ENCODE peak calls at places on chromosomes 4 and X, in eight cellular contexts. One of them, this sample, is unnamed.

GRCh38 chr4:157984285-157984911 is 188.4 kb downstream of the GASK1B start:
- DNase-seq in SK-N-MC: no peak
- DNase-seq in CD8-positive, alpha-beta T cell: no peak
- DNase-seq in OCI-LY7: no peak
- DNase-seq in neural progenitor cell: no peak
- DNase-seq in aorta: no peak
- DNase-seq in psoas muscle: no peak
- DNase-seq in HCT116: no peak
- DNase-seq in this sample: no peak

GRCh38 chrX:16653424-16653823 is 3.5 kb downstream of the S100G start:
- DNase-seq in HCT116: no peak
- DNase-seq in psoas muscle: no peak
- DNase-seq in CD8-positive, alpha-beta T cell: no peak
- DNase-seq in neural progenitor cell: no peak
- DNase-seq in SK-N-MC: no peak
- DNase-seq in aorta: no peak
- DNase-seq in OCI-LY7: no peak
- DNase-seq in this sample: no peak

GRCh38 chrX:13939741-13940597 is 89.7 kb downstream of the GEMIN8 start:
- DNase-seq in OCI-LY7: no peak
- DNase-seq in neural progenitor cell: peak
- DNase-seq in HCT116: no peak
- DNase-seq in psoas muscle: no peak
- DNase-seq in CD8-positive, alpha-beta T cell: no peak
- DNase-seq in aorta: no peak
- DNase-seq in SK-N-MC: no peak
- DNase-seq in this sample: no peak

GRCh38 chrX:107228486-107228819 is 22.0 kb downstream of the DNAAF6 start:
- DNase-seq in HCT116: no peak
- DNase-seq in OCI-LY7: no peak
- DNase-seq in SK-N-MC: no peak
- DNase-seq in aorta: no peak
- DNase-seq in neural progenitor cell: no peak
- DNase-seq in CD8-positive, alpha-beta T cell: no peak
- DNase-seq in psoas muscle: no peak
- DNase-seq in this sample: no peak

GRCh38 chr4:82802906-82803305 is 4.3 kb upstream of the SCD5 start:
- DNase-seq in SK-N-MC: no peak
- DNase-seq in psoas muscle: no peak
- DNase-seq in HCT116: no peak
- DNase-seq in aorta: no peak
- DNase-seq in neural progenitor cell: no peak
- DNase-seq in OCI-LY7: no peak
- DNase-seq in CD8-positive, alpha-beta T cell: no peak
- DNase-seq in this sample: no peak

GRCh38 chrX:47366051-47366722 is 4.2 kb upstream of the ZNF157 start:
- DNase-seq in neural progenitor cell: peak
- DNase-seq in SK-N-MC: no peak
- DNase-seq in aorta: peak
- DNase-seq in OCI-LY7: peak
- DNase-seq in psoas muscle: peak
- DNase-seq in HCT116: no peak
- DNase-seq in CD8-positive, alpha-beta T cell: peak
- DNase-seq in this sample: peak

GRCh38 chr4:183905593-183906485 is 732 bp downstream of the STOX2 start:
- DNase-seq in SK-N-MC: no peak
- DNase-seq in psoas muscle: peak
- DNase-seq in CD8-positive, alpha-beta T cell: no peak
- DNase-seq in OCI-LY7: no peak
- DNase-seq in aorta: peak
- DNase-seq in neural progenitor cell: peak
- DNase-seq in HCT116: no peak
- DNase-seq in this sample: peak

GRCh38 chrX:44874481-44875184 is 1.6 kb downstream of the KDM6A start:
- DNase-seq in HCT116: no peak
- DNase-seq in CD8-positive, alpha-beta T cell: no peak
- DNase-seq in aorta: no peak
- DNase-seq in SK-N-MC: no peak
- DNase-seq in neural progenitor cell: peak
- DNase-seq in OCI-LY7: peak
- DNase-seq in psoas muscle: no peak
- DNase-seq in this sample: no peak

GRCh38 chrX:11420851-11421250 is 127.6 kb downstream of the AMELX start:
- DNase-seq in aorta: no peak
- DNase-seq in SK-N-MC: no peak
- DNase-seq in neural progenitor cell: no peak
- DNase-seq in psoas muscle: no peak
- DNase-seq in OCI-LY7: no peak
- DNase-seq in HCT116: no peak
- DNase-seq in CD8-positive, alpha-beta T cell: no peak
- DNase-seq in this sample: no peak

GRCh38 chr4:17544205-17544604 is 29.2 kb downstream of the CLRN2 start:
- DNase-seq in SK-N-MC: no peak
- DNase-seq in HCT116: no peak
- DNase-seq in aorta: no peak
- DNase-seq in psoas muscle: no peak
- DNase-seq in CD8-positive, alpha-beta T cell: no peak
- DNase-seq in OCI-LY7: no peak
- DNase-seq in neural progenitor cell: no peak
- DNase-seq in this sample: peak

GRCh38 chr4:105686571-105686970 is 21.9 kb downstream of the INTS12 start:
- DNase-seq in SK-N-MC: no peak
- DNase-seq in OCI-LY7: no peak
- DNase-seq in HCT116: no peak
- DNase-seq in aorta: no peak
- DNase-seq in neural progenitor cell: no peak
- DNase-seq in psoas muscle: no peak
- DNase-seq in CD8-positive, alpha-beta T cell: no peak
- DNase-seq in this sample: no peak

GRCh38 chr4:167873536-167873935 is 218.8 kb upstream of the ANXA10 start:
- DNase-seq in psoas muscle: no peak
- DNase-seq in CD8-positive, alpha-beta T cell: no peak
- DNase-seq in aorta: no peak
- DNase-seq in neural progenitor cell: no peak
- DNase-seq in OCI-LY7: no peak
- DNase-seq in SK-N-MC: no peak
- DNase-seq in HCT116: no peak
- DNase-seq in this sample: no peak

GRCh38 chr4:41148292-41148691 is 66.0 kb downstream of the APBB2 start:
- DNase-seq in HCT116: no peak
- DNase-seq in CD8-positive, alpha-beta T cell: no peak
- DNase-seq in OCI-LY7: no peak
- DNase-seq in neural progenitor cell: no peak
- DNase-seq in aorta: no peak
- DNase-seq in SK-N-MC: no peak
- DNase-seq in psoas muscle: no peak
- DNase-seq in this sample: no peak

GRCh38 chr4:41145571-41146078 is 68.7 kb downstream of the APBB2 start:
- DNase-seq in psoas muscle: no peak
- DNase-seq in OCI-LY7: peak
- DNase-seq in HCT116: no peak
- DNase-seq in CD8-positive, alpha-beta T cell: no peak
- DNase-seq in SK-N-MC: no peak
- DNase-seq in neural progenitor cell: peak
- DNase-seq in aorta: no peak
- DNase-seq in this sample: no peak

GRCh38 chr4:41146196-41146595 is 68.1 kb downstream of the APBB2 start:
- DNase-seq in aorta: no peak
- DNase-seq in OCI-LY7: no peak
- DNase-seq in SK-N-MC: no peak
- DNase-seq in HCT116: no peak
- DNase-seq in neural progenitor cell: no peak
- DNase-seq in CD8-positive, alpha-beta T cell: no peak
- DNase-seq in psoas muscle: no peak
- DNase-seq in this sample: no peak

GRCh38 chr4:41144812-41145211 is 69.5 kb downstream of the APBB2 start:
- DNase-seq in CD8-positive, alpha-beta T cell: no peak
- DNase-seq in OCI-LY7: no peak
- DNase-seq in SK-N-MC: no peak
- DNase-seq in HCT116: no peak
- DNase-seq in aorta: no peak
- DNase-seq in neural progenitor cell: no peak
- DNase-seq in psoas muscle: no peak
- DNase-seq in this sample: no peak

DNA sequence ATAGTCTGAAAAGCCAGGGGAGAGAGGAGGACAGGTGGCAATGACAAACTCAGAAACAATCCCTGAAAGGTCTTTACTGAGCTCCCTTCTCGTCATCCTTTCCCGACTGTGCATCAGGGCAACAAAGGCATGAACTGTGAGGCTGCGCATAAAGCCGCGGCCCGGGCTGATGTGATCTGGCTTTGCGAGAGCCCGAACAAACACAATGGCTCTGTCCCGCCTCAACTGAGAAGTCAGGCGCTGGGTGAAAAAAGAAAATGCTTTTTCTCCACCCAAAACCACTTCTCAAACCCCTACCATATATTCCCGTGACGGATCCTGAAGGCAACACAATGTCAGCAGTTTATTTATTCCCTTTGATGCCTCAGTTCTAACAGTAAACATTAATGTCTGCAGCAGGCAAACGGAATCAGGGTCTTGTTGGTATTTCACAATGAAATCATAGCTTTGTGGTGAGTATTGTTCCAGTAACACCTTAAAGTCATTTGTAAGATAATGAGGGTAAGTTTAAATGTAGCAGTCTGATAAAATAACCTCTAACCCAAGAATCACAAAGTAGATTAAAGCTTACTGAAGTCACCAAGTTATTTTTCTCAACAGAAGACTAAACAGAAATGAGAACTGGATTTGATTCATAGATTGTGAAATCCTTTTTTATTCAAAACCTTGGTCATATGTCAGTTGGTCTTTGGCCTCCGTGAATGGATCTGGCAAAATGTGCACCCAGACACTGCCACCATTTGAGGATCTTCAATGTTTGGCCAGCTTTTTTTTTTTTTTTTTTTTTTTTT is 67.4 kb downstream of the APBB2 start:
- DNase-seq in psoas muscle: peak
- DNase-seq in neural progenitor cell: peak
- DNase-seq in OCI-LY7: no peak
- DNase-seq in CD8-positive, alpha-beta T cell: no peak
- DNase-seq in SK-N-MC: no peak
- DNase-seq in HCT116: no peak
- DNase-seq in aorta: peak
- DNase-seq in this sample: peak
- H3K27ac ChIP-seq in psoas muscle: peak
- H3K27ac ChIP-seq in neural progenitor cell: peak
- H3K27ac ChIP-seq in OCI-LY7: no peak
- H3K27ac ChIP-seq in CD8-positive, alpha-beta T cell: no peak
- H3K27ac ChIP-seq in SK-N-MC: no peak
- H3K27ac ChIP-seq in HCT116: peak
- H3K27ac ChIP-seq in aorta: peak
- H3K27ac ChIP-seq in this sample: peak

GRCh38 chrX:78769933-78770332 is 22.4 kb downstream of the LPAR4 start:
- DNase-seq in SK-N-MC: no peak
- DNase-seq in aorta: no peak
- DNase-seq in HCT116: no peak
- DNase-seq in neural progenitor cell: peak
- DNase-seq in OCI-LY7: no peak
- DNase-seq in psoas muscle: no peak
- DNase-seq in CD8-positive, alpha-beta T cell: no peak
- DNase-seq in this sample: no peak
- H3K27ac ChIP-seq in SK-N-MC: no peak
- H3K27ac ChIP-seq in aorta: no peak
- H3K27ac ChIP-seq in HCT116: no peak
- H3K27ac ChIP-seq in neural progenitor cell: peak
- H3K27ac ChIP-seq in OCI-LY7: no peak
- H3K27ac ChIP-seq in psoas muscle: no peak
- H3K27ac ChIP-seq in CD8-positive, alpha-beta T cell: no peak
- H3K27ac ChIP-seq in this sample: no peak

DNA sequence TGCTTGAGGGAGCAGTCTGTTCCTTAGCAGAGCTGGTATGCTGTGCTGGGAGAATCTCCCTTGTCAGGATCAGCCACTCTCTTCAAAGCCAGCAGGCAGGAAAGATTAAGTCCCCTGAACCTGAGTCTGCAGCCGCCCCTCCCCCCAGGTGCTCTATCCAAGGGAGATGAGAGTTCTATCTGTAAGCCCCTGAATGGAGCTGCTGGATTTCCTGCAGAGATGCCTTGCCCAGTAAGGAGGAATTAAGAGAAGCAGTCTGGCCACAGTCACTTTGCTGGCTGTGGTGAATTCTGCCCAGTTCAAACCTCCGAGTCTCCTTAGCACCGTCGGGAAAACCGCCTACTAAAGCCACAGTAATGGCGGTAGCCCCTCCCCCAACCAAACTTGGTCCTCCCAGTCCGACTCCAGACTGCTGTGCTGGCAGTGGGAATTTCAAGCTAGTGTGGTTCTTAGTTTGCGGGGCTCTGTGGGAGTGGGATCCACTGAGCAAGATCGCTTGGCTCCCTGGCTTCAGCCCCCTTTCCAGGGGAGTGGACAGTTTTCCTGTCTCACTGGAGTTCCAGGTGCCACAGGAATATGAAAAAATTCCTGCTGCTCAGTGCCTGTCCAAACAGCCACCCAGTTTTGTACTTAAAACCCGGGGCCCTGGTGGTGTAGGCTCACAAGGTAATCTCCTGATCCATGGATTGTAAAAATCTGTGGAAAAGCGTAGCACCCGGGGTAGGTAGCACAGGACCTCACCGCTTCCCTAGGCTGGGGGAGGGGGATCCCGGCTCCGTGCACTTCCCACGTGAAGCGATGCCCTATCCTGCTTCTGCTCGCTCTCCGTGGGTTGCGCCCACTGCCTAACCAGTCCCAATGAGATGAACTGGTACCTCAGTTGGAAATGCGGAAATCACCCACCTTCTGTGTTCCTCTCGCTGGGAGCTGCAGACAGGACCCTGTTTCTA is 38.0 kb downstream of the RAB28 start:
- DNase-seq in psoas muscle: no peak
- DNase-seq in HCT116: no peak
- DNase-seq in aorta: no peak
- DNase-seq in neural progenitor cell: peak
- DNase-seq in CD8-positive, alpha-beta T cell: no peak
- DNase-seq in OCI-LY7: no peak
- DNase-seq in SK-N-MC: no peak
- DNase-seq in this sample: no peak
- H3K27ac ChIP-seq in psoas muscle: no peak
- H3K27ac ChIP-seq in HCT116: no peak
- H3K27ac ChIP-seq in aorta: no peak
- H3K27ac ChIP-seq in neural progenitor cell: peak
- H3K27ac ChIP-seq in CD8-positive, alpha-beta T cell: no peak
- H3K27ac ChIP-seq in OCI-LY7: no peak
- H3K27ac ChIP-seq in SK-N-MC: no peak
- H3K27ac ChIP-seq in this sample: no peak

DNA sequence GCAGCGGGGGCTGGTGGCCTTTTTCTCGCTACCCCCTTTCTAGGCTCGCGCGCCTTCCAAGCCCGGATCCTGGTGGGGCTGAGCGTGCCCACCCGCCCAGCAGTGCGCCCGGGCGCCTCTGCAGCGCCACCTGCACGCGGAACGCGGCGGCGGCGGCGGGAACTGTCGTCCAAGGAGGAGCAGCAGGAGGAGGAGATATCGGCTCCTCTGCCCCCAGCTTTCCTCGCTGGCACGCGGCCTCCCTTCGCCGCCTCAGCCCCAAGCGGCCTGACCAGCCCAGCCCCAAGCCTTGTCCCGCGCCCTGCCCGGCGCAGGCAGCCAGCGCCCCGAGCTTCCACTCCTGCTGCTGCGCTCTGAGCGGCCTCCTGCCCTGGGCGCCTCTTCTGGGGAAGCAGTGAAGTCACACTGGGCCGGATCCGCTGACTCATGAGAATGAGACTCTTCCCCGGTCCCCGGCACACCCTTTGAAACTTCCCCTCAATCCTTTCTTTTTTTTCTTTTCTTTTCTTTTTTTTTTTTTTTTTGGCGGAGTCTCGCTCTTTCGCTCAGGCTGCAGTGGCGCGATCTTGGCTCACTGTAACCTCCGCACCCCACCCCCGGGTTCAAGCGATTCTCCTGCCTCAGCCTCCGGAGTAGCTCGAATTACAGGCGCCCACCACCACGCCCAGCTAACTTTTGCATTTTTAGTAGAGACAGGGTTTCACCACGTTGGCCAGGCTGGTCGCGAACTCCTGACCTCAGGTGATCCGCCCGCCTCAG is 10.6 kb upstream of the ELF4 start:
- DNase-seq in psoas muscle: peak
- DNase-seq in CD8-positive, alpha-beta T cell: peak
- DNase-seq in OCI-LY7: peak
- DNase-seq in SK-N-MC: peak
- DNase-seq in aorta: peak
- DNase-seq in HCT116: no peak
- DNase-seq in neural progenitor cell: peak
- DNase-seq in this sample: no peak
- H3K27ac ChIP-seq in psoas muscle: peak
- H3K27ac ChIP-seq in CD8-positive, alpha-beta T cell: no peak
- H3K27ac ChIP-seq in OCI-LY7: no peak
- H3K27ac ChIP-seq in SK-N-MC: peak
- H3K27ac ChIP-seq in aorta: no peak
- H3K27ac ChIP-seq in HCT116: peak
- H3K27ac ChIP-seq in neural progenitor cell: no peak
- H3K27ac ChIP-seq in this sample: no peak

This sample was measured in caudate nucleus.